ENCODE peak calls at places on chromosomes 16 and 17, in eight cellular contexts. P is left kidney; B is Caki2; Q is mesenteric fat pad; X is AG20443; N is heart right ventricle; G is stimulated activated CD8-positive, alpha-beta memory T cell treated with anti-CD3 and anti-CD28 coated beads, Interleukin-4, amount 100 ng/mL, for 48 hours; M is hepatic stellate cell. A is an unnamed sample.
A peak's percentile ranks its signal among the peaks of the same experiment; 100 is the strongest.

GRCh38 chr17:44804301-44805061 is 25.6 kb downstream of the GJC1 start:
- DNase-seq in P (no peak), B (no peak), Q (no peak), X (no peak), N (peak; percentile 60), G (no peak), M (peak; percentile 60), A (peak; percentile 43)

GRCh38 chr16:56611281-56611833 is 3.0 kb downstream of the MT2A start:
- DNase-seq in P (no peak), B (peak; percentile 89), Q (peak; percentile 86), X (peak; percentile 56), N (peak; percentile 79), G (peak; percentile 34), M (no peak), A (peak; percentile 89)

GRCh38 chr16:52440248-52440647 is 106.7 kb downstream of the TOX3 start:
- DNase-seq in P (no peak), B (no peak), Q (no peak), X (no peak), N (no peak), G (no peak), M (no peak), A (no peak)

GRCh38 chr17:73133911-73134649 is 30.7 kb upstream of the SSTR2 start:
- DNase-seq in P (no peak), B (no peak), Q (no peak), X (no peak), N (no peak), G (no peak), M (no peak), A (no peak)

GRCh38 chr16:86896976-86897375 is 318.6 kb downstream of the FOXL1 start:
- DNase-seq in P (no peak), B (no peak), Q (no peak), X (no peak), N (no peak), G (no peak), M (no peak), A (no peak)

GRCh38 chr17:70380017-70380416 is 210.7 kb downstream of the KCNJ2 start:
- DNase-seq in P (no peak), B (no peak), Q (no peak), X (no peak), N (no peak), G (no peak), M (no peak), A (no peak)

GRCh38 chr17:72386619-72387237 is 265.9 kb downstream of the SOX9 start:
- DNase-seq in P (peak; percentile 84), B (peak; percentile 51), Q (no peak), X (no peak), N (no peak), G (no peak), M (no peak), A (peak; percentile 7)

GRCh38 chr17:17122781-17123483 is 80.7 kb downstream of the MPRIP start:
- DNase-seq in P (no peak), B (no peak), Q (no peak), X (no peak), N (no peak), G (no peak), M (no peak), A (no peak)

GRCh38 chr17:5260542-5260941 is 21.5 kb upstream of the RABEP1 start:
- DNase-seq in P (no peak), B (no peak), Q (peak; percentile 41), X (no peak), N (no peak), G (no peak), M (no peak), A (no peak)

GRCh38 chr16:46930861-46931260 is 42.6 kb downstream of the DNAJA2 start:
- DNase-seq in P (no peak), B (no peak), Q (no peak), X (no peak), N (no peak), G (no peak), M (no peak), A (no peak)

GRCh38 chr16:88893127-88893968 is 26.9 kb upstream of the PABPN1L start:
- DNase-seq in P (no peak), B (no peak), Q (no peak), X (no peak), N (no peak), G (no peak), M (no peak), A (no peak)

GRCh38 chr17:81733507-81734404 is 21.7 kb downstream of the SLC25A10 start:
- DNase-seq in P (peak; percentile 84), B (peak; percentile 80), Q (peak; percentile 93), X (peak; percentile 96), N (peak; percentile 77), G (peak; percentile 86), M (peak; percentile 98), A (peak; percentile 94)

A was measured in posterior vena cava.